ENCODE peak calls at places on chromosomes 6 and 20, in four cellular contexts. One of them, this sample, is unnamed.
A peak's percentile ranks its signal among the peaks of the same experiment; 100 is the strongest.

GRCh38 chr6:6736753-6737654 is 148.5 kb downstream of the LY86 start:
- DNase-seq in ovary: peak; percentile 81
- DNase-seq in adipocyte: peak; percentile 72
- DNase-seq in naive thymus-derived CD8-positive, alpha-beta T cell: no peak
- DNase-seq in this sample: peak; percentile 91

GRCh38 chr20:667351-668034 is 8.1 kb downstream of the SCRT2 start:
- DNase-seq in naive thymus-derived CD8-positive, alpha-beta T cell: peak; percentile 22
- DNase-seq in adipocyte: peak; percentile 77
- DNase-seq in ovary: no peak
- DNase-seq in this sample: peak; percentile 83

GRCh38 chr6:33700391-33701050 is 11.0 kb downstream of the UQCC2 start:
- DNase-seq in adipocyte: peak; percentile 55
- DNase-seq in ovary: peak; percentile 53
- DNase-seq in naive thymus-derived CD8-positive, alpha-beta T cell: peak; percentile 72
- DNase-seq in this sample: peak; percentile 76

GRCh38 chr6:112235956-112236355 is 18.4 kb downstream of the LAMA4 start:
- DNase-seq in adipocyte: peak; percentile 15
- DNase-seq in ovary: no peak
- DNase-seq in naive thymus-derived CD8-positive, alpha-beta T cell: no peak
- DNase-seq in this sample: no peak

GRCh38 chr6:111027219-111027618 is 45.4 kb downstream of the RPF2 start:
- DNase-seq in naive thymus-derived CD8-positive, alpha-beta T cell: no peak
- DNase-seq in adipocyte: no peak
- DNase-seq in ovary: no peak
- DNase-seq in this sample: no peak

GRCh38 chr6:51855310-51856082 is 231.9 kb downstream of the PKHD1 start:
- DNase-seq in ovary: no peak
- DNase-seq in adipocyte: peak; percentile 77
- DNase-seq in naive thymus-derived CD8-positive, alpha-beta T cell: peak; percentile 34
- DNase-seq in this sample: no peak

GRCh38 chr6:134979142-134979541 is 29.2 kb upstream of the ALDH8A1 start:
- DNase-seq in naive thymus-derived CD8-positive, alpha-beta T cell: no peak
- DNase-seq in adipocyte: no peak
- DNase-seq in ovary: no peak
- DNase-seq in this sample: no peak

GRCh38 chr6:36724514-36725385 is 27.1 kb downstream of the RAB44 start:
- DNase-seq in naive thymus-derived CD8-positive, alpha-beta T cell: no peak
- DNase-seq in adipocyte: peak; percentile 88
- DNase-seq in ovary: peak; percentile 51
- DNase-seq in this sample: peak; percentile 75

GRCh38 chr6:42907336-42907735 is 8.5 kb upstream of the PTCRA start:
- DNase-seq in ovary: peak; percentile 89
- DNase-seq in adipocyte: no peak
- DNase-seq in naive thymus-derived CD8-positive, alpha-beta T cell: no peak
- DNase-seq in this sample: peak; percentile 58

GRCh38 chr6:43978473-43979360 is 148.5 kb downstream of the MRPL14 start:
- DNase-seq in naive thymus-derived CD8-positive, alpha-beta T cell: no peak
- DNase-seq in ovary: no peak
- DNase-seq in adipocyte: peak; percentile 33
- DNase-seq in this sample: no peak

GRCh38 chr6:124487778-124488431 is 474.3 kb upstream of the RNF217 start:
- DNase-seq in ovary: no peak
- DNase-seq in naive thymus-derived CD8-positive, alpha-beta T cell: no peak
- DNase-seq in adipocyte: no peak
- DNase-seq in this sample: no peak

This sample was measured in Right ventricle myocardium superior.